ENCODE peak calls at places on chromosomes 7 and 10, in eight cellular contexts. T is body of pancreas; M is stomach; U is iris pigment epithelial cell; R is frontal cortex; Z is activated T-helper 1 cell treated with anti-CD3 and anti-CD28 coated beads, Interleukin-2, amount 50 U/mL, for 16 hours; F is activated effector memory CD4-positive, alpha-beta T cell treated with anti-CD3 and anti-CD28 coated beads, Interleukin-2, amount 50 U/mL, for 16 hours; A is activated CD4-positive, alpha-beta T cell treated with anti-CD3 and anti-CD28 coated beads for 4 hours. G is an unnamed sample.

GRCh38 chr7:5586279-5586962 is 162.8 kb upstream of the TNRC18 start:
- DNase-seq in A (no peak), R (no peak), Z (no peak), F (no peak), T (no peak), M (no peak), U (no peak), G (no peak)

GRCh38 chr7:22361320-22361719 is 4.4 kb upstream of the RAPGEF5 start:
- DNase-seq in T (no peak), U (no peak), F (no peak), M (no peak), Z (no peak), A (no peak), R (no peak), G (no peak)

GRCh38 chr10:1594372-1595241 is 142.7 kb downstream of the ADARB2 start:
- DNase-seq in T (no peak), A (no peak), M (no peak), R (no peak), Z (no peak), F (no peak), U (no peak), G (no peak)

GRCh38 chr10:107037192-107038122 is 127.0 kb downstream of the SORCS1 start:
- DNase-seq in Z (no peak), R (no peak), F (no peak), A (no peak), T (no peak), U (no peak), M (no peak), G (no peak)

GRCh38 chr7:17444673-17445072 is 146.2 kb downstream of the AHR start:
- DNase-seq in M (no peak), Z (no peak), A (no peak), F (no peak), T (no peak), R (no peak), U (peak), G (no peak)

GRCh38 chr10:30854656-30855055 is 177.0 kb downstream of the ZNF438 start:
- DNase-seq in U (no peak), M (no peak), Z (no peak), T (no peak), R (no peak), F (no peak), A (no peak), G (no peak)

GRCh38 chr7:27198871-27199801 is 755 bp downstream of the HOXA13 start:
- DNase-seq in M (no peak), U (no peak), A (no peak), T (no peak), F (no peak), R (no peak), Z (no peak), G (no peak)

GRCh38 chr10:69483988-69484387 is 32.7 kb downstream of the TSPAN15 start:
- DNase-seq in U (peak), M (no peak), Z (no peak), A (no peak), T (no peak), R (no peak), F (no peak), G (no peak)

GRCh38 chr10:132198068-132198370 is 11.3 kb downstream of the DPYSL4 start:
- DNase-seq in R (no peak), M (no peak), Z (no peak), U (no peak), F (no peak), A (no peak), T (no peak), G (no peak)

GRCh38 chr10:25869609-25870008 is 64.4 kb upstream of the MYO3A start:
- DNase-seq in U (no peak), F (no peak), Z (no peak), M (no peak), T (no peak), R (no peak), A (no peak), G (no peak)

GRCh38 chr7:36115448-36116321 is 37.4 kb upstream of the EEPD1 start:
- DNase-seq in A (peak), Z (peak), F (peak), T (peak), M (peak), R (peak), U (peak), G (peak)

GRCh38 chr7:2926120-2926897 is 82.2 kb upstream of the GNA12 start:
- DNase-seq in U (no peak), M (no peak), R (no peak), Z (no peak), T (peak), F (no peak), A (no peak), G (no peak)

G was measured in activated naive CD4-positive, alpha-beta T cell treated with anti-CD3 and anti-CD28 coated beads, Interleukin-2, amount 50 U/mL, for 16 hours.